ENCODE peak calls at places on chromosomes 11 and 22, in six cellular contexts. R, V, D, J, W and Y are unnamed samples.

GRCh38 chr11:30445056-30445455 is 122.2 kb downstream of the ARL14EP start:
- DNase-seq in R (no peak), V (no peak), D (no peak), J (no peak), W (no peak), Y (no peak)

GRCh38 chr22:20972014-20972797 is 5.2 kb downstream of the AIFM3 start:
- DNase-seq in R (no peak), V (no peak), D (no peak), J (no peak), W (no peak), Y (no peak)

GRCh38 chr11:4677948-4678347 is 19.7 kb downstream of the OR51E2 start:
- DNase-seq in R (no peak), V (no peak), D (no peak), J (no peak), W (no peak), Y (no peak)

GRCh38 chr22:44837481-44837880 is 85.1 kb downstream of the ARHGAP8 start:
- DNase-seq in R (no peak), V (no peak), D (no peak), J (no peak), W (no peak), Y (no peak)

GRCh38 chr11:20609727-20610707 is 10.6 kb downstream of the SLC6A5 start:
- DNase-seq in R (peak), V (peak), D (peak), J (peak), W (peak), Y (peak)

GRCh38 chr11:67271548-67272284 is 5.4 kb downstream of the GRK2 start:
- DNase-seq in R (no peak), V (no peak), D (peak), J (no peak), W (no peak), Y (no peak)

GRCh38 chr11:40029406-40029805 is 1430.0 kb downstream of the LRRC4C start:
- DNase-seq in R (no peak), V (no peak), D (no peak), J (no peak), W (no peak), Y (no peak)

GRCh38 chr11:96272542-96273306 is 70.3 kb downstream of the MAML2 start:
- DNase-seq in R (no peak), V (no peak), D (no peak), J (peak), W (peak), Y (no peak)

GRCh38 chr11:131674051-131674755 is 303.8 kb downstream of the NTM start:
- DNase-seq in R (peak), V (peak), D (peak), J (peak), W (peak), Y (peak)

GRCh38 chr11:114291847-114292680 is 4.1 kb upstream of the NNMT start:
- DNase-seq in R (no peak), V (no peak), D (no peak), J (peak), W (peak), Y (no peak)

DNA sequence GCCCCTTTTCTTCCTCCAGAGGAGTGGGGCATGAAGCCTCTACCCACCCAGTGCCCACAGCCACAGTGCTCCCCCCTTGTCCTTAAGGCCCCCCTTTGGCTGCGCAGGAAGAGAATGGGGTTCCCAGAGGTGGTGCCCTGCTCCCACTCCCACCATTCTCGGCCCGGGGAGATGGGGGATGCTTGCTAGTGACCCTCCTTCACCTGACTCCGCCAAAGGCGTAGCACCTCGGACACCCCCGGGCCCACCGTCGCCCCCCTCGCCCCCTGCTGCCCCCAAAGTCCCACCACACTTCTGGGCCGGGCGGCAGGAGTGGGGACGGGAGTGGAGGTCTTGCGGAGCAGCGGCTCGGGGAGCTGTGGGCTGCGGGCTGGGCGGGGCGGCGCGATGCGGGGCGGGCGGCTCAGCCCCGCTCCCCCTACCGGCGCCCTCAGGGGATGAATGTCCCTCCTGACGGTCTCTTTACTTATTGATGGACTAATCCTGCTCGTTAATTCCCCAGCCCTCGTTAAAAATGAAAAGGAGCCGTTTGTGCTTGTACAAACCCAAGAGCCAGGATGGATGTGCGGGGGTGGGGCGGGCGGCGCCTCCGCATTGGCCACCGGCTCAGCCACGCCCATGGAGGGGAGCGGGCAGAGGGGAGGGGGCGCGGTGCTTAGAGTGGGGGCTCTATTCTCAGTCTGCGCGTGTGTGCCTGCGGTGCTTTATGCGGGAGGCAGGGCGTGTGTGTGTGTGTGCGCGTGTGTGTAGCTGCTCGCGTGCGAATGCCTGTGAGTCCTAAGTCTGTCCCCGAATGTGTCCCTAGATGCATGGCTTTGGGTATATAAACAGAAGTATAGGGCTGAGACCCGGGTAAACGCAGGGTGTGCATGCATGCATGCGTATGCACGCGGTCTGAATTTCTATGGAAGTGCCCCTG is 25.6 kb downstream of the SYT7 start:
- DNase-seq in R (no peak), V (no peak), D (no peak), J (no peak), W (no peak), Y (peak)
- TF ChIP-seq CTCF in R (no peak), V (no peak), D (no peak), J (peak), W (no peak), Y (peak)

DNA sequence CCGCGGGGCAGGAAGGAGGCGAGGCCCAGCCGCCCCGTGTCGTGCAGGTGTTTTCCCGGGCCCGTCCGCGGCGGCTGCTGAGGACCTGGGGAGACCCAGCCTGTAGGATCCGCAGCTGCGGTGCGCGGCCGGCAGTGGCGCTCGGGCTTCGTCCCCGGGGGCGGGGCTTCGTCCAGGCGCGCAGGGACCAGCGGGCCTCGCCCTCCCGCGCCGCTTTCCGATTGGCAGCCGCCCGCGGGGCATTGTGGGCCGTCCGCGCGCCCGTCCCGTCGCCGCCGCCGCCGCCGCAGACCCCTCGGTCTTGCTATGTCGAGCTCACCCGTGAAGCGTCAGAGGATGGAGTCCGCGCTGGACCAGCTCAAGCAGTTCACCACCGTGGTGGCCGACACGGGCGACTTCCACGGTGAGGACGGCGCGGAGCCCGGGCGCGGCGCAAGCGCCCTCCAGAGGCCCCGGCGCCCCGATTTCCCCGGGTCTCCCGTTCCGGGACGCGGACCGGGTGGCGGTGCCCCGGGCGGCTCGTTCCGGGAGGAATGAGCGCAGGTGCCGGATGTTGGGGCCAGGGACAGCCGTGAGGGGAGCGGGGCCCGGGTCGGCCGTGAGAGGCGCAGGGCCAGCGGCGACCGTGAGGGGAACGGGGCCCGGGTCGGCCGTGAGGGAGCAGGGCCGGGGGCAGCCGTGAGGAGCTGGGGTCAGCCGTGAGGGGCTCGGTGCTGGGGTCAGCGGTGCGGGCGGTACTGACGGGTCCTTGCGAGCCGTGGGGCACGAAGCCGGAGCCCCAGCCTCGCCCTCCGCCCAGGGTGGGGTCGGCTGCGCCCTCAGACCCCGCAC is at the start of gene TALDO1:
- DNase-seq in R (peak), V (peak), D (peak), J (peak), W (peak), Y (peak)
- TF ChIP-seq CTCF in R (peak), V (no peak), D (peak), J (peak), W (peak), Y (peak)

GRCh38 chr22:32574397-32574796 is 99.8 kb downstream of the FBXO7 start:
- DNase-seq in R (no peak), V (no peak), D (no peak), J (no peak), W (peak), Y (no peak)
- TF ChIP-seq CTCF in R (no peak), V (no peak), D (no peak), J (no peak), W (no peak), Y (no peak)

DNA sequence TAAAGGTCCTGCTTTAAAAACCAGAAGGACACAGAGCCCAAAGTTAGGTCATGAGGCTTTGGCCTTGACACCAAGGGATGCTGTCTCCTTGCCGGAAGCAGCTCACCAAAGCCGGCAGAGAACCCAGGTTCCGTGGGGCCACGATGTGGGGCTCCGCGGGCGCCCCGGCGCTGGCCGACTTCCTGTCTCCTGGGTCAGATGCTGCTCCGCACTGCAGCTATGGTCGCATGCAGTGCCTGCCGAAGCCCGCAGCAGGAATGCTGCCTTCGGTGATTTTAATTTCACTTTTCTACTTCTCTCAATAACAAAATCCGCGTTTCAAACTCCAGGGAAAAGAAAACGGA is 454 bp upstream of the OTUB1 start:
- DNase-seq in R (no peak), V (no peak), D (peak), J (no peak), W (no peak), Y (no peak)
- TF ChIP-seq CTCF in R (no peak), V (no peak), D (no peak), J (no peak), W (no peak), Y (no peak)

GRCh38 chr11:1049071-1049405 is 12.5 kb upstream of the MUC6 start:
- DNase-seq in R (no peak), V (no peak), D (no peak), J (no peak), W (no peak), Y (no peak)

GRCh38 chr11:1047576-1048156 is 11.1 kb upstream of the MUC6 start:
- DNase-seq in R (no peak), V (no peak), D (no peak), J (no peak), W (no peak), Y (no peak)

GRCh38 chr11:1049911-1050580 is 13.5 kb upstream of the MUC6 start:
- DNase-seq in R (no peak), V (no peak), D (no peak), J (no peak), W (no peak), Y (no peak)

GRCh38 chr11:1049431-1049891 is 12.9 kb upstream of the MUC6 start:
- DNase-seq in R (no peak), V (no peak), D (peak), J (no peak), W (no peak), Y (no peak)

DNA sequence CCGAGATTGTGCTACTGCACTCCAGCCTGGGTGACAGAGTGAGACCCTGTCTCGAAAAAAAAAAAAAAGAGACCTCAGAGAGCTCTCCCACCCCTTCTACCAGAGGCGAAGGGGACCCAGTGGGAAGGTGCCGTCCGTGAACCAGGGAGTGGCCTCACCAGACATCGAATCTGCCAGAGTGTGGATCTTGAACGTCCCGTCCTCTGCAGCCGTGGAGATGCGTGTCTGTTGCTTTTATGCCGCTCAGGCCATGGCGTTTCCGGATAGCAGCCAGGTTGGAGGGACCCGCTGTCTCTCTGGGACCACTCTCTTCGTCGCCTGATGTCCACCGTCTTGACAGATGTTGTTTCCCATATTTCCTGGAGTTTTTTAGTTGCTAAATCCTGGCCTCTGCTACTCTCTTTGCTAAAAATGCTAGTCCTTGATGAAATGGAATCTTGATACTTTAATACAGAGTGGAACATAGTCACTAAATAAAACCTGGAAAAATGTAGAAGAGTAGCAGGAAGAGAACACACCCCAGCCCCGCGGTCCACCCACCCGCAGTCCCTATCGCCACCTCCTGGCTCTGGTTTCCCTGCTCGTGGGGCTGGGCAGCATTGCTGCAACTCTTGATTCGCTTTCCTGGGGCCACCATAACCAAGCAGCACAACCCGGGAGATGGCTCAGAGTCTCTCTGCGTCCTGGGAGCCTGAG is 12.0 kb upstream of the MUC6 start:
- DNase-seq in R (no peak), V (no peak), D (no peak), J (no peak), W (no peak), Y (no peak)
- TF ChIP-seq CTCF in R (no peak), V (no peak), D (no peak), J (no peak), W (no peak), Y (no peak)